ENCODE peak calls at places on chromosomes 16 and 17, in four cellular contexts. One of them, this sample, is unnamed.

GRCh38 chr17:58492238-58493121 is 4.3 kb upstream of the HSF5 start:
- DNase-seq in lung: no peak
- DNase-seq in thoracic aorta: no peak
- DNase-seq in adrenal gland: no peak
- DNase-seq in this sample: no peak

GRCh38 chr16:17316005-17316404 is 154.8 kb downstream of the XYLT1 start:
- DNase-seq in lung: no peak
- DNase-seq in adrenal gland: no peak
- DNase-seq in thoracic aorta: no peak
- DNase-seq in this sample: no peak

GRCh38 chr17:17935321-17936271 is 36.6 kb downstream of the TOM1L2 start:
- DNase-seq in lung: no peak
- DNase-seq in adrenal gland: peak; percentile 76
- DNase-seq in thoracic aorta: no peak
- DNase-seq in this sample: no peak

GRCh38 chr17:80899402-80900268 is 92.0 kb upstream of the CHMP6 start:
- DNase-seq in lung: peak; percentile 76
- DNase-seq in thoracic aorta: no peak
- DNase-seq in adrenal gland: peak; percentile 71
- DNase-seq in this sample: no peak

GRCh38 chr16:11306997-11307638 is 26.0 kb upstream of the PRM1 start:
- DNase-seq in thoracic aorta: no peak
- DNase-seq in adrenal gland: no peak
- DNase-seq in lung: peak; percentile 65
- DNase-seq in this sample: no peak

GRCh38 chr16:54589326-54589725 is 302.7 kb upstream of the IRX3 start:
- DNase-seq in thoracic aorta: no peak
- DNase-seq in lung: no peak
- DNase-seq in adrenal gland: no peak
- DNase-seq in this sample: no peak

GRCh38 chr16:49471038-49471727 is 97.6 kb downstream of the C16orf78 start:
- DNase-seq in thoracic aorta: no peak
- DNase-seq in lung: peak; percentile 20
- DNase-seq in adrenal gland: no peak
- DNase-seq in this sample: no peak

GRCh38 chr17:55588446-55588845 is 77.2 kb upstream of the SMIM36 start:
- DNase-seq in thoracic aorta: no peak
- DNase-seq in adrenal gland: no peak
- DNase-seq in lung: no peak
- DNase-seq in this sample: no peak

GRCh38 chr17:980406-981291 is 1.1 kb upstream of the NXN start:
- DNase-seq in lung: peak; percentile 80
- DNase-seq in adrenal gland: peak; percentile 84
- DNase-seq in thoracic aorta: no peak
- DNase-seq in this sample: no peak

GRCh38 chr16:89026121-89026612 is 49.2 kb upstream of the CBFA2T3 start:
- DNase-seq in thoracic aorta: no peak
- DNase-seq in adrenal gland: no peak
- DNase-seq in lung: no peak
- DNase-seq in this sample: no peak

GRCh38 chr17:73643846-73644144 is 450 bp downstream of the SDK2 start:
- DNase-seq in thoracic aorta: no peak
- DNase-seq in lung: no peak
- DNase-seq in adrenal gland: no peak
- DNase-seq in this sample: no peak

GRCh38 chr16:77898671-77899211 is 110.4 kb downstream of the VAT1L start:
- DNase-seq in adrenal gland: peak; percentile 69
- DNase-seq in thoracic aorta: no peak
- DNase-seq in lung: no peak
- DNase-seq in this sample: no peak

GRCh38 chr17:16945513-16946201 is 26.3 kb downstream of the TNFRSF13B start:
- DNase-seq in adrenal gland: no peak
- DNase-seq in lung: no peak
- DNase-seq in thoracic aorta: no peak
- DNase-seq in this sample: no peak

GRCh38 chr17:72587156-72587555 is 466.3 kb downstream of the SOX9 start:
- DNase-seq in adrenal gland: no peak
- DNase-seq in thoracic aorta: no peak
- DNase-seq in lung: no peak
- DNase-seq in this sample: no peak

GRCh38 chr17:72667096-72668063 is 425.1 kb downstream of the SLC39A11 start:
- DNase-seq in thoracic aorta: no peak
- DNase-seq in adrenal gland: no peak
- DNase-seq in lung: no peak
- DNase-seq in this sample: no peak

GRCh38 chr16:70523621-70524405 is at the start of gene SF3B3:
- DNase-seq in adrenal gland: peak; percentile 63
- DNase-seq in lung: peak; percentile 67
- DNase-seq in thoracic aorta: no peak
- DNase-seq in this sample: no peak

GRCh38 chr16:67055712-67056487 is 27.0 kb downstream of the CBFB start:
- DNase-seq in adrenal gland: peak; percentile 23
- DNase-seq in thoracic aorta: no peak
- DNase-seq in lung: no peak
- DNase-seq in this sample: peak; percentile 81

GRCh38 chr17:39197380-39198185 is at the start of gene CACNB1:
- DNase-seq in adrenal gland: peak; percentile 77
- DNase-seq in thoracic aorta: no peak
- DNase-seq in lung: peak; percentile 77
- DNase-seq in this sample: no peak

GRCh38 chr17:44941712-44942331 is 5.8 kb downstream of the KIF18B start:
- DNase-seq in thoracic aorta: no peak
- DNase-seq in adrenal gland: no peak
- DNase-seq in lung: no peak
- DNase-seq in this sample: no peak

GRCh38 chr17:74601944-74602572 is 10.0 kb upstream of the CD300LD start:
- DNase-seq in thoracic aorta: no peak
- DNase-seq in lung: peak; percentile 38
- DNase-seq in adrenal gland: no peak
- DNase-seq in this sample: no peak

GRCh38 chr17:35238817-35239216 is 4.1 kb upstream of the SLFN5 start:
- DNase-seq in adrenal gland: no peak
- DNase-seq in thoracic aorta: no peak
- DNase-seq in lung: no peak
- DNase-seq in this sample: no peak

GRCh38 chr16:82655315-82655714 is 28.5 kb downstream of the CDH13 start:
- DNase-seq in thoracic aorta: no peak
- DNase-seq in adrenal gland: no peak
- DNase-seq in lung: no peak
- DNase-seq in this sample: no peak

GRCh38 chr17:50579399-50579798 is 18.9 kb downstream of the CACNA1G start:
- DNase-seq in thoracic aorta: no peak
- DNase-seq in lung: no peak
- DNase-seq in adrenal gland: no peak
- DNase-seq in this sample: no peak

GRCh38 chr17:77086433-77087010 is 54.2 kb upstream of the SEC14L1 start:
- DNase-seq in adrenal gland: peak; percentile 84
- DNase-seq in thoracic aorta: peak; percentile 72
- DNase-seq in lung: peak; percentile 87
- DNase-seq in this sample: peak; percentile 25
- H3K4me1 ChIP-seq in adrenal gland: peaks cover 24% of the 10 kb centered on the region
- H3K4me1 ChIP-seq in thoracic aorta: peaks cover 19% of the 10 kb centered on the region
- H3K4me1 ChIP-seq in lung: peaks cover 4% of the 10 kb centered on the region
- H3K4me1 ChIP-seq in this sample: peaks cover 18% of the 10 kb centered on the region

DNA sequence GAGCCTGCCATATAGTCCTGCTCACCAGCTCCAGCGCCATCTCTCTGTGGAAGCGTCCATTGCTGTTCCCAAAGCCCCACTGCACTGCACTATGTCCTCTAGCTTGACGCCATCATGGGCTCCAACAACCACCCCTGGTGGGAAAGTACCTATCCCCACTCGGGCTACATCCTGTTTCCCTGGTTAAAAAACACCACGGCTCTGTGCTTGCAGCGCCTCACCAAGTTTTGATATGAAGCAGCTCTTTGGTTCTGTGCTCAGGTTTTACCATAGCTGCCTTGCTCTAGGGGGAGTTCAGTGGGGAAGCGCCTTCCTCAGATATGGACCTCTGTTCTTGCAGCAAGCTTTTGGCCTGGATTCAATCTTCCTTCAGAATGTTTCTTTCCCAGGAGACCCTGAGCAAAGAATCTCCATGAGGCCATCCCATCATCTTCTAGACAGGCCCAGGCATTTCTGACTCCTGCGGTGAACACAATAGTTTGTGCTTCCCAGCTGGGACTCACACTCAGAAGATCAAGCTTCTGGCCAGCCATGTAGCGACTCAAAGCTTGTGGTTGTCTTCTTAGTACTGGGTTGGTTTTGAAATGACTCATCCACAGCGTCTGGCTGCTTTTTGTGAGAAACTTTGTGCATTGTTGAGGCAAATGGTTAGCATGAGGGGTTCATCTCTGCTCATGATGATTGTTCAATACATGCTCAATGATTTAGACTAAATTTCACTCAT is 39.5 kb downstream of the DYNLRB2 start:
- DNase-seq in lung: no peak
- DNase-seq in thoracic aorta: no peak
- DNase-seq in adrenal gland: no peak
- DNase-seq in this sample: no peak
- TF ChIP-seq CTCF in lung: no peak
- TF ChIP-seq CTCF in thoracic aorta: no peak
- TF ChIP-seq CTCF in adrenal gland: no peak
- TF ChIP-seq CTCF in this sample: no peak

GRCh38 chr17:7886227-7887037 is 2.2 kb upstream of the CHD3 start:
- DNase-seq in adrenal gland: peak; percentile 33
- DNase-seq in lung: peak; percentile 37
- DNase-seq in thoracic aorta: no peak
- DNase-seq in this sample: no peak

GRCh38 chr17:7884581-7885356 is 3.8 kb upstream of the CHD3 start:
- DNase-seq in adrenal gland: no peak
- DNase-seq in lung: no peak
- DNase-seq in thoracic aorta: no peak
- DNase-seq in this sample: no peak

GRCh38 chr17:7887038-7887481 is 1.5 kb upstream of the CHD3 start:
- DNase-seq in lung: no peak
- DNase-seq in adrenal gland: no peak
- DNase-seq in thoracic aorta: no peak
- DNase-seq in this sample: peak; percentile 93

GRCh38 chr17:7883781-7884386 is 4.7 kb upstream of the CHD3 start:
- DNase-seq in adrenal gland: no peak
- DNase-seq in thoracic aorta: no peak
- DNase-seq in lung: no peak
- DNase-seq in this sample: no peak

DNA sequence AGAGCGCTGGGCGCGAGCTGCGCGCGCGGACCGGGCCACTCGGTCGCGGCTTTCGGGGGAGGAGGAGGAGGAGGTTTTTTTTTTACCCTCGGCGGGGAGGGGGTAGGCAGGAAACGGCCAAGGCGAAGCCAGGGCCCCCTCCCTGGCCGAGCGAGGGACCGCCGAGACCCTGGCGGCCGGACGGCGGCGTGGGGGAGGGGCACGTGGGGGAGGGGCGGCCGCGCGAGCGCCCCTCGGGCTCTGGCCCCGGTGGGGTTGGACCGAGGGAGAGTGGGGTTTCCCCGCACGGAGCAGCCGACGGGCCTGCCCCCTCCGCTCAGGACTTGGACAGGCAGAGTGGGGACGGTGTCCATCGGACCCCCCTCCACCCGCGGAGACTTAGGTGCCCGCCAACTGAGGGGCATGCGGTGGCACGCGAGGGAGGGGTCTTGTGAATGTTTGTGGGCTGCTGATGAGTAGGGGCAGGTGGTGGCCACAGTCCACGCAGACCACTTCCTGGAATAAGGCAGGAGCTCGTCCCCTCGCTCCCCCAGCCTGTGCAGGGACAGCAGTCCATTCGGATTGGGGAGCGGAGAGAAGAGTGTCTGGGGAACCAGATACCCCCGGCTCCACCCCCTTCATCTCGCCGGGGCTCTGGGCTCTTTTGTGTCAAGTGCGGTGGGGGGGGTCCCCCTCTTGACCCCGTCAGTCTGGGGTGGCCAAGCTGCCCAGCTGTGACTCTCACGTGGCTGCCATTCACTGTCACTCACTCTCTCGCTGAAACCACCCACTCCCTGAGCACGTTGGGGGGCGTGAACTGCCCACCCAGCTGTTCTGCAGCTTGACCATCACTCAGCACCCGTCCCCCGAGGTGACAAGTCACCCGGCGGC is 3.0 kb upstream of the CHD3 start:
- DNase-seq in adrenal gland: peak; percentile 59
- DNase-seq in lung: peak; percentile 59
- DNase-seq in thoracic aorta: no peak
- DNase-seq in this sample: no peak
- H3K4me1 ChIP-seq in adrenal gland: peaks cover 61% of the 10 kb centered on the region
- H3K4me1 ChIP-seq in lung: peaks cover 15% of the 10 kb centered on the region
- H3K4me1 ChIP-seq in thoracic aorta: peaks cover 28% of the 10 kb centered on the region
- H3K4me1 ChIP-seq in this sample: peaks cover 48% of the 10 kb centered on the region

DNA sequence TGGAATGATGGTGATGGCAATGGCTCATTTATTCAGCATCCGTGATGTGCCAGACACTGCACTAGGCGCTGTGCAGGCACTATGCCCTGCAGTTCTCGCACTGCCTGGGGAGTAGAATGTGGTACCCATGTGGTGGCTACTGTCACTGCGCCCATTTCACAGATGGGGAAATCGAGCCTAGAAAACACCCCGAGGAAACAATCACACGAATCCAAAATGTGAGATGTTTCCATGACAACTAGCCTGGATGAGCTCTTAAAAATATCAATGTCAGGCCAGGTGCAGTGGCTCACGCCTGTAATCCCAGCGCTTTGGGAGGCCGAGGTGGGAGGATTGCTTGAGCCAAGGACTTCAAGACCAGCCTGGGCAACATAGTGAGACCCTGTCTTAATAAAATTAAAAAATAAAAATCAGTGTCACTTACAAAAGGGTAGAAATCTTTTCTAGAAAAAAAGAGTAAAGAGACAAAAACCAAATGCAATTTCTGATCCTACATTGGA is 57.9 kb upstream of the TNRC6A start:
- DNase-seq in adrenal gland: peak; percentile 18
- DNase-seq in lung: no peak
- DNase-seq in thoracic aorta: no peak
- DNase-seq in this sample: no peak
- TF ChIP-seq CTCF in adrenal gland: no peak
- TF ChIP-seq CTCF in lung: no peak
- TF ChIP-seq CTCF in thoracic aorta: peak; percentile 38
- TF ChIP-seq CTCF in this sample: no peak

DNA sequence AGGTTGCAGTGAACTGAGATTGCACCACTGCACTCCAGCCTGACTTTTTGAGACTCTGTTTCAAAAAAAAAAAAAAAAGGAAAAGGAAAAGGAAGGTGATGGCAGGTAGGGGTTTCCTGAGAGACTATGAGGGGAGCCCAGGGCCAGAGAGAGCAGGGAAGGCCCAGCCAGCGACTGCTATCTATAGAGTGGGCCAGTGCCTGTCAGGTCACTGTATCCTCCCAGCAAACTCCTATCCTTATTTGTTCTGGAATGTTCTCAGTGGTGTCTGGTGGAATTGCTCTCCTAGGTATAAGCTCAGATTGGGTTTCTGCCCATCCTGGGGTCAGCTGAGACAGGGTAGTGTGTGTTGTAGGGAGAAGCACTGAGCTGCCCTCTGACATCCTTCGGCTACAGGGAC is 14.9 kb upstream of the TMEM11 start:
- DNase-seq in thoracic aorta: no peak
- DNase-seq in adrenal gland: no peak
- DNase-seq in lung: no peak
- DNase-seq in this sample: no peak
- H3K4me1 ChIP-seq in thoracic aorta: no peaks in the 10 kb centered on the region
- H3K4me1 ChIP-seq in adrenal gland: no peaks in the 10 kb centered on the region
- H3K4me1 ChIP-seq in lung: no peaks in the 10 kb centered on the region
- H3K4me1 ChIP-seq in this sample: no peaks in the 10 kb centered on the region

This sample was measured in keratinocyte.